ENCODE peak calls at places on chromosomes 11 and 22, in ten cellular contexts. B is IMR-90, X is fibroblast of lung, Q is HCT116, N is neuronal stem cell, Z is neural progenitor cell, V is trophoblast cell, T is PC-3, F is mammary epithelial cell, P is SK-N-SH. L is an unnamed sample. For H3K9me3, the result is how much of the 10 kb centered on the place peaks cover.

GRCh38 chr11:66020618-66021357 is 5.5 kb downstream of the CATSPER1 start:
- DNase-seq in X (peak), N (no peak), V (peak), B (peak), Q (no peak), Z (no peak), P (no peak), F (peak), T (peak), L (peak)

GRCh38 chr11:313787-314547 is at the start of gene IFITM1:
- DNase-seq in P (no peak), F (peak), B (peak), V (peak), T (peak), Q (no peak), X (peak), N (no peak), Z (peak), L (peak)

GRCh38 chr22:37546436-37547248 is 13.6 kb upstream of the CDC42EP1 start:
- DNase-seq in Q (no peak), T (no peak), F (no peak), P (no peak), B (peak), Z (peak), X (peak), V (peak), N (no peak), L (peak)

GRCh38 chr11:16986434-16987204 is 27.6 kb downstream of the PLEKHA7 start:
- DNase-seq in Q (no peak), X (no peak), N (no peak), B (no peak), P (no peak), T (peak), V (no peak), Z (no peak), F (no peak), L (no peak)

GRCh38 chr11:94740975-94741707 is 27.0 kb upstream of the AMOTL1 start:
- DNase-seq in X (peak), Q (peak), P (peak), T (peak), F (peak), N (peak), B (peak), Z (peak), V (peak), L (peak)

GRCh38 chr22:31876156-31877035 is 67.9 kb upstream of the YWHAH start:
- DNase-seq in Z (no peak), X (no peak), T (no peak), P (peak), V (no peak), F (peak), Q (no peak), B (no peak), N (no peak), L (peak)

GRCh38 chr22:44824271-44824670 is 71.9 kb downstream of the ARHGAP8 start:
- DNase-seq in F (no peak), Q (no peak), N (no peak), P (no peak), Z (no peak), V (no peak), B (no peak), X (no peak), T (no peak), L (no peak)

GRCh38 chr11:58068640-58069039 is 37.9 kb downstream of the OR6Q1 start:
- DNase-seq in N (no peak), Z (no peak), T (no peak), B (no peak), F (no peak), V (no peak), X (no peak), P (no peak), Q (no peak), L (no peak)

GRCh38 chr11:29629281-29629680 is 387.5 kb downstream of the KCNA4 start:
- DNase-seq in F (peak), T (peak), Z (peak), P (no peak), N (no peak), V (peak), B (no peak), Q (no peak), X (peak), L (peak)

GRCh38 chr11:8292351-8292750 is 28.7 kb upstream of the LMO1 start:
- DNase-seq in Q (no peak), T (no peak), X (no peak), B (no peak), Z (peak), N (no peak), F (no peak), V (no peak), P (no peak), L (no peak)

GRCh38 chr22:37409031-37409430 is 18.2 kb downstream of the ELFN2 start:
- DNase-seq in Z (no peak), T (no peak), X (no peak), Q (no peak), F (no peak), V (no peak), N (no peak), B (no peak), P (no peak), L (no peak)

GRCh38 chr22:20211997-20212753 is 55.9 kb downstream of the RTN4R start:
- DNase-seq in T (no peak), Q (peak), B (peak), N (no peak), V (no peak), Z (no peak), X (peak), P (peak), F (peak), L (no peak)

GRCh38 chr11:3006505-3007260 is 14.6 kb upstream of the NAP1L4 start:
- DNase-seq in P (no peak), Z (no peak), V (no peak), N (no peak), Q (no peak), F (no peak), T (no peak), X (no peak), B (no peak), L (no peak)

GRCh38 chr11:130721736-130722135 is 194.5 kb downstream of the SNX19 start:
- DNase-seq in P (no peak), B (peak), Q (no peak), F (peak), X (peak), T (peak), N (no peak), V (peak), Z (no peak), L (peak)

GRCh38 chr11:112412383-112412782 is 151.7 kb upstream of the PLET1 start:
- DNase-seq in V (no peak), T (no peak), Z (no peak), F (peak), P (no peak), Q (no peak), N (no peak), B (no peak), X (no peak), L (no peak)

GRCh38 chr11:61776561-61777075 is 15.8 kb downstream of the TMEM258 start:
- DNase-seq in X (peak), Q (peak), N (no peak), B (peak), V (peak), T (peak), F (peak), P (peak), Z (peak), L (peak)

GRCh38 chr11:60168306-60168705 is 14.6 kb downstream of the MS4A6A start:
- DNase-seq in N (no peak), Z (no peak), T (peak), V (no peak), B (no peak), P (no peak), Q (no peak), X (no peak), F (peak), L (no peak)

GRCh38 chr11:96155627-96156378 is 187.2 kb downstream of the MAML2 start:
- DNase-seq in V (peak), B (peak), Z (peak), T (peak), Q (peak), X (peak), N (no peak), P (peak), F (peak), L (peak)

GRCh38 chr11:115555336-115556090 is 51.3 kb upstream of the CADM1 start:
- DNase-seq in X (peak), F (no peak), Z (no peak), V (no peak), Q (no peak), N (no peak), P (no peak), B (no peak), T (no peak), L (no peak)

GRCh38 chr11:126834149-126834548 is 166.4 kb downstream of the KIRREL3 start:
- DNase-seq in F (peak), X (peak), Z (no peak), N (no peak), T (no peak), V (no peak), Q (no peak), B (peak), P (no peak), L (peak)

GRCh38 chr22:41285820-41286638 is at the start of gene RANGAP1:
- DNase-seq in B (peak), F (peak), T (peak), P (peak), Q (peak), N (peak), X (peak), Z (peak), V (peak), L (peak)

GRCh38 chr11:18720086-18720810 is 5.7 kb downstream of the IGSF22 start:
- DNase-seq in T (no peak), X (peak), Z (peak), P (no peak), Q (no peak), N (no peak), B (peak), F (peak), V (no peak), L (peak)

GRCh38 chr22:38035530-38035885 is 21.7 kb upstream of the PICK1 start:
- DNase-seq in T (no peak), Q (no peak), P (peak), F (no peak), B (no peak), V (no peak), Z (no peak), X (no peak), N (no peak), L (no peak)

GRCh38 chr11:108206171-108206570 is 16.3 kb downstream of the NPAT start:
- DNase-seq in V (no peak), F (no peak), B (no peak), N (no peak), T (no peak), Q (no peak), P (no peak), Z (no peak), X (no peak), L (no peak)

GRCh38 chr11:62788991-62789390 is 1.8 kb downstream of the TMEM179B start:
- DNase-seq in T (no peak), Z (no peak), P (no peak), F (no peak), V (no peak), Q (no peak), B (no peak), X (no peak), N (no peak), L (no peak)

GRCh38 chr22:32723632-32724031 is 77.9 kb upstream of the TIMP3 start:
- DNase-seq in Z (no peak), Q (no peak), B (peak), T (no peak), F (peak), P (no peak), X (peak), N (no peak), V (peak), L (peak)

GRCh38 chr11:65043881-65044501 is 3.0 kb downstream of the SAC3D1 start:
- DNase-seq in P (no peak), F (peak), N (no peak), Z (no peak), T (peak), B (peak), V (peak), X (peak), Q (no peak), L (peak)

GRCh38 chr22:47090591-47091240 is 328.3 kb downstream of the TBC1D22A start:
- DNase-seq in F (peak), V (peak), X (peak), Z (peak), T (no peak), B (peak), Q (no peak), P (no peak), N (peak), L (peak)

GRCh38 chr11:117868815-117869642 is 7.4 kb downstream of the FXYD6 start:
- DNase-seq in Q (no peak), T (no peak), B (no peak), Z (no peak), N (no peak), V (no peak), P (no peak), X (no peak), F (no peak), L (no peak)

GRCh38 chr11:64504999-64505398 is 86.0 kb upstream of the SLC22A12 start:
- DNase-seq in F (no peak), V (no peak), Q (no peak), T (no peak), B (no peak), P (no peak), X (no peak), N (no peak), Z (no peak), L (no peak)

GRCh38 chr11:119356349-119357031 is 10.0 kb upstream of the MFRP start:
- DNase-seq in F (no peak), V (peak), X (peak), Z (peak), N (peak), P (peak), B (peak), Q (peak), T (peak), L (peak)

GRCh38 chr11:14361951-14362350 is 3.0 kb upstream of the RRAS2 start:
- DNase-seq in T (peak), V (no peak), P (no peak), Z (no peak), N (no peak), F (no peak), X (no peak), B (no peak), Q (no peak), L (no peak)

DNA sequence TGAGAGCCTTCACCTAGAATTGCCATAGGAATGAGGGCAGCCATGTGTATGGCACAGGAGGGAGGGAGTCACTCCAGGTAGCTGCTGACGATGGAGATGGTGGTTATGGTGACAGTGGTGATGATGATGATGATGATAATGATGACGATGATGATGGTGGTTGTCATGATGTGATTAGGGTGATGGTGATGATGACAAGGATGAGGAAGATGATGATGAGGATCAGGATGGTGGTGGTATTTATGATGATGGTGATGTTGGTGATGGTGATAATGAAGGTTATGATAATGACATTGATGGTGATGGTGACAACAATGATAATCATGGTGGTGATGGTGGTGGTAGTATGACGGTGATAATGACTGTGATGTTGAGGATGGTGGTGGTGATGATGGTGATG is 1130.5 kb downstream of the BRD1 start:
- DNase-seq in Z (no peak), F (no peak), V (no peak), X (no peak), P (no peak), T (no peak), N (no peak), B (no peak), Q (no peak), L (no peak)
- H3K9me3 ChIP-seq in Z (under half), F (under half), V (under half), X (under half), P (under half), T (under half), N (under half), B (half or more), Q (under half), L (under half)

DNA sequence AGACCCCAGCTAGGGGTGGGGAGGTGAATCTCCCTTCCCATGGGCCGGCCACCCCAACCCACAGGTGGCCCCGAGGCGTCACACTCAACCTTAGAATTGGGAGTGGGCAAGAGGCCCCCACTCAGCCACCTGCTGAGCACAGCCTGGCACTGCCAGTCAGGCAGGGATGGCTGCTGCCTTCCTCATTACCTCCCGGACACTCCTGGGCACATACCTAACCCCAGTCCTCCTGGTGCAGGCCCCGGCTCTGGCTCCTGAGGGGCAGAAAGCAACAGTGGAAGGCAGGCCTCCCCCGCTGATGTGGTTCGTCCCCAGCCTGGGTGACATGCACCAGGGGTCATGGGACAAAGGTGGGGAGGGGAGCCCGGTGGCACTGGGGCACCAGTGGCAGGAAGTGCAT is 103.6 kb downstream of the MPPED1 start:
- DNase-seq in Q (no peak), V (no peak), T (no peak), Z (no peak), X (no peak), B (no peak), N (no peak), F (no peak), P (no peak), L (no peak)
- H2AFZ ChIP-seq in Q (no peak), V (no peak), T (no peak), Z (no peak), X (no peak), B (no peak), N (no peak), F (no peak), P (no peak), L (no peak)

GRCh38 chr22:28440517-28441366 is 238.9 kb downstream of the TTC28 start:
- DNase-seq in Z (no peak), B (peak), T (no peak), V (no peak), Q (no peak), P (peak), F (no peak), X (peak), N (no peak), L (peak)
- H3K9ac ChIP-seq in Z (no peak), B (no peak), T (no peak), V (no peak), Q (no peak), P (no peak), F (no peak), X (no peak), N (no peak), L (peak)

GRCh38 chr11:70040869-70041501 is 37.1 kb upstream of the ANO1 start:
- DNase-seq in N (no peak), P (no peak), Z (no peak), X (no peak), T (no peak), V (no peak), Q (no peak), F (no peak), B (no peak), L (no peak)
- H3K9me3 ChIP-seq in N (under half), P (under half), Z (under half), X (under half), T (under half), V (under half), Q (under half), F (under half), B (under half), L (under half)